ENCODE peak calls at places on chromosomes 1 and 21, in six cellular contexts. X, I, D, Y, P and O are unnamed samples.

GRCh38 chr1:219432966-219433365 is 179.9 kb downstream of the ZC3H11B start:
- DNase-seq in D (no peak), X (no peak), I (no peak), Y (no peak), P (no peak), O (no peak)

GRCh38 chr21:15732290-15732995 is 2.7 kb downstream of the USP25 start:
- DNase-seq in D (no peak), X (peak), Y (peak), P (peak), I (no peak), O (no peak)

GRCh38 chr1:85428471-85429077 is 36.4 kb downstream of the DDAH1 start:
- DNase-seq in P (no peak), I (no peak), X (no peak), Y (no peak), D (no peak), O (no peak)

GRCh38 chr1:171881466-171881865 is 40.2 kb downstream of the DNM3 start:
- DNase-seq in Y (no peak), D (no peak), P (no peak), X (no peak), I (no peak), O (no peak)

GRCh38 chr1:246583448-246584185 is 17.4 kb downstream of the CNST start:
- DNase-seq in X (peak), P (peak), I (no peak), Y (peak), D (no peak), O (no peak)

GRCh38 chr1:154006136-154006535 is 15.6 kb downstream of the RPS27 start:
- DNase-seq in I (no peak), P (no peak), D (no peak), X (no peak), Y (no peak), O (no peak)

GRCh38 chr1:226953175-226953800 is 13.2 kb downstream of the COQ8A start:
- DNase-seq in P (no peak), Y (no peak), I (no peak), D (no peak), X (no peak), O (no peak)

GRCh38 chr1:93864175-93864574 is 14.8 kb downstream of the DNTTIP2 start:
- DNase-seq in I (no peak), D (no peak), X (no peak), P (no peak), Y (no peak), O (no peak)

GRCh38 chr1:160169553-160170399 is 18.4 kb downstream of the ATP1A4 start:
- DNase-seq in P (no peak), D (no peak), X (no peak), Y (no peak), I (peak), O (peak)

GRCh38 chr1:160981584-160982411 is 27.2 kb upstream of the ITLN2 start:
- DNase-seq in I (peak), X (no peak), P (no peak), D (no peak), Y (no peak), O (peak)

GRCh38 chr1:201468501-201468843 is 516 bp downstream of the PHLDA3 start:
- DNase-seq in Y (peak), X (peak), I (no peak), D (no peak), P (no peak), O (peak)

GRCh38 chr1:204340137-204340536 is 19.6 kb downstream of the PLEKHA6 start:
- DNase-seq in Y (no peak), I (no peak), P (no peak), X (no peak), D (no peak), O (no peak)

GRCh38 chr1:78369546-78369945 is 121.2 kb upstream of the PTGFR start:
- DNase-seq in D (no peak), Y (no peak), P (no peak), X (no peak), I (no peak), O (no peak)

GRCh38 chr1:119544165-119544762 is 37.3 kb downstream of the HSD3B1 start:
- DNase-seq in I (no peak), P (no peak), D (peak), Y (no peak), X (peak), O (peak)

GRCh38 chr1:200512191-200512590 is 102.4 kb upstream of the ZNF281 start:
- DNase-seq in Y (peak), X (no peak), D (no peak), I (no peak), P (no peak), O (no peak)

GRCh38 chr1:105442901-105443300 is 1613.6 kb upstream of the PRMT6 start:
- DNase-seq in Y (no peak), I (no peak), X (no peak), D (no peak), P (no peak), O (no peak)

GRCh38 chr1:48430832-48431231 is 41.2 kb downstream of the SPATA6 start:
- DNase-seq in D (no peak), Y (no peak), P (no peak), X (no peak), I (no peak), O (no peak)

GRCh38 chr1:227959325-227959860 is 11.7 kb upstream of the WNT9A start:
- DNase-seq in I (no peak), Y (no peak), X (no peak), P (no peak), D (no peak), O (no peak)

GRCh38 chr1:8096105-8097011 is 70.2 kb upstream of the ERRFI1 start:
- DNase-seq in D (no peak), Y (peak), P (no peak), X (peak), I (no peak), O (no peak)

GRCh38 chr1:89089962-89090361 is 25.0 kb upstream of the GBP1 start:
- DNase-seq in X (no peak), D (no peak), I (no peak), P (no peak), Y (no peak), O (no peak)

GRCh38 chr1:53294557-53294956 is 33.3 kb downstream of the LRP8 start:
- DNase-seq in P (no peak), Y (no peak), X (peak), D (no peak), I (no peak), O (no peak)

GRCh38 chr1:145983206-145983675 is 13.1 kb downstream of the TXNIP start:
- DNase-seq in Y (no peak), I (no peak), X (no peak), D (no peak), P (no peak), O (no peak)

GRCh38 chr1:29878501-29878900 is 642.2 kb downstream of the PTPRU start:
- DNase-seq in P (no peak), I (no peak), Y (no peak), X (no peak), D (no peak), O (no peak)

GRCh38 chr1:219174672-219175564 is 1.2 kb downstream of the LYPLAL1 start:
- DNase-seq in I (no peak), Y (peak), X (no peak), D (peak), P (peak), O (no peak)

GRCh38 chr1:88239205-88239604 is 444.9 kb upstream of the PKN2 start:
- DNase-seq in X (no peak), I (no peak), P (no peak), Y (no peak), D (no peak), O (no peak)

GRCh38 chr1:232084584-232085223 is 458.1 kb downstream of the DISC1 start:
- DNase-seq in I (peak), X (no peak), D (no peak), Y (peak), P (no peak), O (peak)

GRCh38 chr1:32948905-32949304 is 15.7 kb downstream of the RNF19B start:
- DNase-seq in X (peak), D (no peak), I (no peak), Y (peak), P (peak), O (no peak)

GRCh38 chr1:92784639-92785500 is at the start of gene EVI5:
- DNase-seq in P (peak), I (peak), Y (peak), D (peak), X (peak), O (peak)

GRCh38 chr1:207997486-207998268 is 86.8 kb upstream of the CD34 start:
- DNase-seq in Y (peak), X (peak), P (peak), D (peak), I (no peak), O (peak)

GRCh38 chr1:70072239-70072751 is 133.1 kb downstream of the LRRC40 start:
- DNase-seq in X (no peak), P (no peak), D (no peak), I (no peak), Y (no peak), O (no peak)

GRCh38 chr1:204829133-204829532 is 41.5 kb upstream of the NFASC start:
- DNase-seq in I (no peak), Y (no peak), X (no peak), D (no peak), P (no peak), O (no peak)

GRCh38 chr1:32426489-32427255 is 32.4 kb upstream of the BSDC1 start:
- DNase-seq in D (peak), X (no peak), I (no peak), P (no peak), Y (no peak), O (peak)

GRCh38 chr1:91226741-91227140 is 177.9 kb downstream of the HFM1 start:
- DNase-seq in I (no peak), X (no peak), Y (no peak), D (no peak), P (no peak), O (no peak)

GRCh38 chr1:53519412-53519811 is 60.2 kb downstream of the DMRTB1 start:
- DNase-seq in I (no peak), X (no peak), Y (no peak), P (no peak), D (no peak), O (no peak)

GRCh38 chr1:53336146-53336545 is 8.3 kb upstream of the LRP8 start:
- DNase-seq in D (no peak), P (no peak), Y (no peak), I (no peak), X (no peak), O (no peak)

GRCh38 chr1:217133958-217134856 is 411.0 kb upstream of the ESRRG start:
- DNase-seq in I (no peak), P (no peak), X (peak), Y (no peak), D (no peak), O (peak)

GRCh38 chr1:115448282-115449044 is 110.4 kb upstream of the NGF start:
- DNase-seq in D (no peak), X (no peak), Y (no peak), P (no peak), I (no peak), O (no peak)

GRCh38 chr21:14538477-14538876 is 7.6 kb downstream of the SAMSN1 start:
- DNase-seq in X (no peak), I (no peak), Y (no peak), P (no peak), D (no peak), O (no peak)

GRCh38 chr1:26597629-26598039 is 68.1 kb downstream of the RPS6KA1 start:
- DNase-seq in P (peak), X (peak), Y (peak), I (no peak), D (peak), O (no peak)
- TF ChIP-seq JUN in P (no peak), X (no peak), Y (no peak), I (no peak), D (no peak), O (no peak)

GRCh38 chr1:247614625-247615024 is 9.2 kb downstream of the OR2G3 start:
- DNase-seq in Y (no peak), I (no peak), D (no peak), X (no peak), P (no peak), O (no peak)
- TF ChIP-seq JUN in Y (no peak), I (no peak), D (no peak), X (no peak), P (no peak), O (no peak)

GRCh38 chr1:234840843-234841242 is 230.9 kb upstream of the IRF2BP2 start:
- DNase-seq in D (no peak), P (no peak), X (peak), Y (no peak), I (no peak), O (no peak)

GRCh38 chr1:234844479-234845031 is 234.6 kb upstream of the IRF2BP2 start:
- DNase-seq in Y (peak), D (no peak), P (no peak), I (no peak), X (no peak), O (no peak)

GRCh38 chr1:234845097-234845660 is 235.2 kb upstream of the IRF2BP2 start:
- DNase-seq in D (no peak), P (no peak), X (no peak), Y (peak), I (no peak), O (no peak)

GRCh38 chr1:234841710-234842231 is 231.8 kb upstream of the IRF2BP2 start:
- DNase-seq in X (no peak), Y (no peak), I (no peak), D (no peak), P (no peak), O (no peak)

DNA sequence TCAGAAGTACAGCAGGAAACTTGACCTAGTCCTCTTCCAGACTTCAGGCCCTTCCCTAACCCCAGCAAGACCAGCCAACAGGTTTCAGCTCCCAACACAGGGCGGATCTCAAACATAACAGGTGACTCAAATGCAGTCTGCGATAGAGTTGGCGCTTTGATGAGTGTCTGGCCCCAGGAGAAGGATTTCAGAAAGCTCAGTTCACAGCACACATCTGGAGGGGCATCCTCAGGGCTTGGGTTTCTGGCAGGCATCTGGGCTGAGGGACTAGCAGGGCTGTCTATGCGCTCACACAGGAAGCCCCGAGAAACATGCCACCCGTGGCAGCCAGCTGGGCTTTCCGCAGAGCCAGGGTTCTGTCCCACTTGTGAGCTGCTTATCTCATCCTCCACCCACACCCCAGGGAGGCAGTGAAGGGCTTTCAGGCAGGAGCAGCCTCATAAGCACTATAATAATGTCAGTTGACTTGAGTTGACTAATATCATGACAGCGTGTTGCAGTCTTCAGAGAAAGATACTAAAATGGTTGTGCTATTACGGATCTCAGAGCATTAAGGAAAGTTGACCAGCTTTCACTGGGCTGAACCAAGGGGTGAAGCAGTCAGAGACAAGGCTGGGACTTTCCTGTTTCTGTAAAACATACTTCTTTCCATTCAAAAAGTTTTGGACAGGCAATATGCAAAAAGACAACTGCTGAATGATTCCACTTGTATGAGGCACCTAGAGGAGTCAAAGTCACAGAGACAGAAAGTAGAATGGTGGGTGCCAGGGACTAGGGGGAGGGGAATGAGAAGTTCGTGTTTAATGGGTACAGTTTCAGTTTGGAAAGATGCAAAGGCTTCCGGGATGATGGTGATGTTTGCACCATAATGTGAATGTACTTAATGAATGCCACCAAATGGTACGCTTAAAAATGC is 233.0 kb upstream of the IRF2BP2 start:
- DNase-seq in D (peak), P (no peak), X (no peak), Y (no peak), I (no peak), O (no peak)
- TF ChIP-seq JUN in D (peak), P (no peak), X (no peak), Y (no peak), I (no peak), O (no peak)

GRCh38 chr1:65177457-65177856 is 29.5 kb downstream of the AK4 start:
- DNase-seq in D (no peak), X (no peak), Y (no peak), P (no peak), I (no peak), O (no peak)
- TF ChIP-seq JUN in D (peak), X (no peak), Y (no peak), P (no peak), I (no peak), O (no peak)

GRCh38 chr1:210123924-210124589 is 108.5 kb upstream of the SERTAD4 start:
- DNase-seq in P (no peak), D (no peak), I (no peak), Y (peak), X (peak), O (no peak)
- TF ChIP-seq JUN in P (no peak), D (no peak), I (no peak), Y (peak), X (no peak), O (no peak)

DNA sequence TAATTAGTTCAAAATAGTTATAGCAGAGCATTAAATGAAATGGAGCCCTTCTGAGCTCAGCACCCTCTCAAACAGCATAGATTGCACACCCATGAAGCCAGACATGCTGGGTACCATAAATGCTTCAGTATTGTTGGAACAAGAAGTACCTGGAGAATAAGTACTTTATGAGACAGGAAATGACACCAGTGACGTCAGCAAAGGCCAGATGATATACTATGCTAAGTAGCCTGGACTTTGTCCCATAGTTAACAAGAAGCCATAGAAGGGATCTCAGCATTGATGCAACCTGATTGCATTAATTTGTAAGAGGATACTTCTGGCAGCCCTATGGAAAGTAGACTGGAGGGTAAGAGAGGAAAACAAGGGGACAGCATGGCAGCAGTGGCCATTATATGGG is 16.3 kb upstream of the GADD45A start:
- DNase-seq in D (no peak), X (no peak), P (no peak), I (no peak), Y (no peak), O (no peak)
- TF ChIP-seq JUN in D (no peak), X (no peak), P (no peak), I (no peak), Y (no peak), O (no peak)

GRCh38 chr1:26370591-26371382 is 1.8 kb downstream of the ZNF683 start:
- DNase-seq in P (no peak), X (no peak), Y (no peak), D (no peak), I (no peak), O (no peak)
- TF ChIP-seq JUN in P (no peak), X (no peak), Y (no peak), D (no peak), I (no peak), O (no peak)

GRCh38 chr1:214280386-214281029 is 451 bp upstream of the SMYD2 start:
- DNase-seq in I (no peak), Y (peak), D (no peak), X (peak), P (peak), O (peak)
- TF ChIP-seq JUN in I (no peak), Y (no peak), D (no peak), X (no peak), P (no peak), O (no peak)